ENCODE peak calls at places on chromosomes 12 and 14, in eight cellular contexts. G is tibial artery; T is PC-9; R is lower lobe of right lung; X is A549; C is PC-3; K is CD8-positive, alpha-beta T cell; B is body of pancreas. M is an unnamed sample.

GRCh38 chr14:48771717-48772116 is 814.5 kb downstream of the RPS29 start:
- DNase-seq in X (no peak), R (no peak), G (no peak), B (no peak), C (no peak), T (no peak), K (no peak), M (no peak)

GRCh38 chr12:45477526-45477925 is 252.0 kb upstream of the ARID2 start:
- DNase-seq in K (no peak), C (no peak), X (no peak), R (no peak), G (no peak), T (no peak), B (no peak), M (no peak)

GRCh38 chr12:79360269-79360668 is 330.5 kb downstream of the PAWR start:
- DNase-seq in T (no peak), G (no peak), K (no peak), B (no peak), R (no peak), C (no peak), X (no peak), M (no peak)

GRCh38 chr14:85233756-85234545 is 296.0 kb upstream of the FLRT2 start:
- DNase-seq in G (no peak), K (no peak), X (peak; percentile 46), B (no peak), T (peak; percentile 29), C (peak; percentile 65), R (no peak), M (peak; percentile 81)

GRCh38 chr12:109728921-109729836 is 15.6 kb downstream of the FAM222A start:
- DNase-seq in C (no peak), T (no peak), G (peak; percentile 35), R (peak; percentile 42), X (no peak), K (no peak), B (no peak), M (no peak)

GRCh38 chr14:34220921-34221320 is 241.1 kb downstream of the SPTSSA start:
- DNase-seq in G (no peak), B (no peak), C (no peak), K (no peak), T (no peak), X (no peak), R (no peak), M (no peak)

GRCh38 chr12:94386422-94386821 is 73.2 kb downstream of the CEP83 start:
- DNase-seq in C (no peak), K (no peak), G (no peak), R (no peak), T (no peak), B (no peak), X (no peak), M (no peak)

GRCh38 chr14:103121846-103122577 is 1.2 kb upstream of the TNFAIP2 start:
- DNase-seq in T (peak; percentile 100), R (peak; percentile 93), G (peak; percentile 90), C (peak; percentile 65), B (peak; percentile 86), K (no peak), X (peak; percentile 83), M (peak; percentile 57)

GRCh38 chr12:64395739-64396138 is 5.2 kb upstream of the C12orf56 start:
- DNase-seq in T (no peak), X (no peak), K (no peak), B (no peak), G (no peak), C (peak; percentile 76), R (no peak), M (no peak)

GRCh38 chr14:60326274-60326673 is 77.3 kb downstream of the PPM1A start:
- DNase-seq in X (no peak), C (no peak), G (no peak), B (no peak), T (no peak), K (no peak), R (no peak), M (no peak)

GRCh38 chr12:124032265-124032886 is 59.4 kb downstream of the ZNF664 start:
- DNase-seq in R (no peak), X (peak; percentile 89), C (peak; percentile 73), B (peak; percentile 53), T (peak; percentile 27), G (no peak), K (peak; percentile 15), M (peak; percentile 80)

GRCh38 chr14:85415015-85415712 is 114.8 kb upstream of the FLRT2 start:
- DNase-seq in B (peak; percentile 34), T (peak; percentile 27), G (no peak), C (peak; percentile 88), R (no peak), X (peak; percentile 85), K (no peak), M (peak; percentile 93)

GRCh38 chr14:71529855-71530254 is 402.4 kb upstream of the RGS6 start:
- DNase-seq in G (peak; percentile 87), K (no peak), X (no peak), C (no peak), B (peak; percentile 13), T (no peak), R (no peak), M (no peak)

GRCh38 chr14:105485720-105486332 is 860 bp upstream of the CRIP1 start:
- DNase-seq in K (peak; percentile 62), X (peak; percentile 65), T (peak; percentile 31), C (peak; percentile 25), G (no peak), R (no peak), B (no peak), M (no peak)

GRCh38 chr14:49991491-49991890 is 98.6 kb downstream of the ARF6 start:
- DNase-seq in T (no peak), X (no peak), G (peak; percentile 7), C (no peak), R (no peak), K (no peak), B (no peak), M (no peak)

GRCh38 chr14:91374897-91375747 is 42.5 kb downstream of the CCDC88C start:
- DNase-seq in B (peak; percentile 59), C (no peak), G (no peak), X (no peak), K (peak; percentile 48), T (no peak), R (no peak), M (no peak)

GRCh38 chr12:101230547-101230946 is 20.5 kb upstream of the SLC5A8 start:
- DNase-seq in T (no peak), K (no peak), B (no peak), R (no peak), G (no peak), C (peak; percentile 72), X (no peak), M (peak; percentile 54)

GRCh38 chr12:6212086-6212485 is 11.9 kb downstream of the CD9 start:
- DNase-seq in R (no peak), T (no peak), G (no peak), X (no peak), K (no peak), C (no peak), B (no peak), M (no peak)
- H3K27ac ChIP-seq in R (peak overlapping the region; percentile 26), T (peak overlapping the region; percentile 95), G (peak overlapping the region; percentile 86), X (peak overlapping the region; percentile 19), K (no peak overlapping the region), C (no peak overlapping the region), B (no peak overlapping the region), M (peak overlapping the region; percentile 69)

DNA sequence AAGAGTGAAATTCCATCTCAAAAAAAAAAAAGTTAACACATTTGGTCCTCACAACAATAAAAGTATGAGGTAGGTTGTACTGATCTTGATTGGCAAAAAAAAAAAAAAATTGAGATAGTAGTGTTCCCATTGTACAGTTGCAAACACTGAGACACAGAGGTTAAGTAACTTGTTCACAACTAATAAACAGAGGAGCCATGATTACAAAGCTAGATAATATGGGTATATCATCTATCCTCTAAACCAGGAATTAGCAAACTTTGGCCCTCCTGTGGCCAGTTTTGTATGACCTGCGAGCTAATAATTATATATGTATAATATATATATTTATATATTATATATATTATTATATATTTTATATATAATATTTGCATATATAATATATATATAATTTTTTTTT is 2.3 kb upstream of the PSME1 start:
- DNase-seq in R (no peak), X (no peak), K (no peak), B (no peak), G (no peak), T (no peak), C (no peak), M (no peak)
- H3K27ac ChIP-seq in R (no peak overlapping the region), X (no peak overlapping the region), K (no peak overlapping the region), B (no peak overlapping the region), G (no peak overlapping the region), T (no peak overlapping the region), C (no peak overlapping the region), M (no peak overlapping the region)

DNA sequence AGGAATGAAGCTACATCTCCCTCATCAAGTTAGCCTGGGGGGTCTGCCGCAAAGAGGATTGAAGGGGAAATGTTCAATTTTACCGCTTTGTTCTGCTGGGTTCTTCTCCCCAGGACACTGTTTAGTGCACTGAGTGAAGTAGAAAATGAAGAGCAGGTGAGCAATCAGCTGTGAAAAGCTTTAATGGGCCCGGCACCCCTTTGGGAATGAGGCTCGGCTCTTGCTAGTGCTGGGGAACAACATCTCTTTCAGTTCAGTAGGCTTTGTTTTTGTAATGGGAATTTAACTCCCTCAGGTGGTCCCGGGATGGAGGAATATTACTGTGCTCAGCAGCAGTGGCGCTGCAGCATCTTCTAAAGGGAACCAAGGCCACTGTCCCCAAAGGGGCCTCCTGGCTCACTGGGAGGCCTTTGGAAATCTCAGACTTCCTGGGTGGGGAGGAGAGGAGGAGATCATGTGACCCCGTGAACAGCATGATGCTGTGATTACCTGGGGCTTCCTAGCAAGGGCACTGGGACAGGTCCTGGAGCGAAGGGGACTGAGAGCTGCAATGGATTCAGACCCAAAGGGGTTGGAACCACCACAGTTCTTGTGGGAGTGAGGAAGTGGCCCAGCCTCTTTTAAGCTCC is 85.2 kb upstream of the MAX start:
- DNase-seq in T (no peak), X (no peak), G (no peak), C (no peak), B (no peak), R (no peak), K (no peak), M (no peak)
- H3K27ac ChIP-seq in T (no peak overlapping the region), X (no peak overlapping the region), G (no peak overlapping the region), C (no peak overlapping the region), B (no peak overlapping the region), R (no peak overlapping the region), K (no peak overlapping the region), M (no peak overlapping the region)

DNA sequence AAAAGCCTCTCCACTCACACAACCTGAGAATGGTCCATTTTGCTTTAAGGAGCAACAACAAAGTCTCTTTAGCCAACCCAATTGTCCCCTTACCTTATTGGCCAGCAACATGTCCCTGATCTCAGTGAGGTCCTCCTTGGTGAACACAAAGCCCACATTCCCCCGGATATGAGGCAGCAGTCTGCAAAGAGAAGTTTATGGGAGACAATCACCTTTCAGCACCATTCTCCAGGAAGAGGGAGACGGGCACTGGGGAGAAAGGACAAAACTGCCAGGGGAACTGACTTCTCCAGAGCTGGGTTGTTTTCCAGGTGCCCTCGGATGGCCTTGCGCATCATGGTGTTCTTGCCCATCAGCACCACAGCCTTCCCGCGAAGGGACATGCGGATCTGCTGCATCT is 1.9 kb downstream of the RPLP0 start:
- DNase-seq in X (no peak), R (no peak), K (no peak), G (no peak), B (no peak), C (peak; percentile 34), T (no peak), M (no peak)
- H3K27ac ChIP-seq in X (peak overlapping the region; percentile 92), R (no peak overlapping the region), K (no peak overlapping the region), G (peak overlapping the region; percentile 96), B (peak overlapping the region; percentile 82), C (peak overlapping the region; percentile 67), T (peak overlapping the region; percentile 93), M (peak overlapping the region; percentile 77)

DNA sequence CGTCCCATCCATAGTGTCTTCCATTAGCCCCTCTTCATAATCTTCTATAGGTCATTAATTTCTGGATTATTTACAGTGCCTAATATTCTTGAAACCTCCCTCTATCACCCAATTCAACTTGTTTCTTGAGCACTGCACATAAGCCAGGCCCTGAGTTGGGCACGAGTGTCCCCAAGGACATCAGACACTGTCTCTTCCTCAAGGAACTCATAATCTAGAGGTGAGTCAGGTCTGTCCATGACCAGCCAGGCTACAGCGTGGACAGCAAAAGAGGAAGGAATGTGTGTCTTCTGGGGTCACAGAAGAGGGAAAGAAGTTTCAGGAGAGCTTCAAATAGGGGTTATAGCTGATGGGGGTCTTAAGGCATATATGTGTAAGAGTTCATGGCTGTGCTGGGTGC is 12.5 kb downstream of the SPTB start:
- DNase-seq in B (no peak), G (no peak), K (no peak), X (no peak), R (no peak), T (no peak), C (no peak), M (no peak)
- H3K27ac ChIP-seq in B (no peak overlapping the region), G (no peak overlapping the region), K (no peak overlapping the region), X (no peak overlapping the region), R (no peak overlapping the region), T (no peak overlapping the region), C (no peak overlapping the region), M (no peak overlapping the region)

M was measured in RWPE1.